ENCODE peak calls at places on chromosomes 11 and 22, in six cellular contexts. Q is HFFc6, X is foreskin fibroblast, H is H1, Z is neural progenitor cell, E is Kasumi-1. O is an unnamed sample.

GRCh38 chr22:24156146-24156914 is 25.0 kb upstream of the SUSD2 start:
- DNase-seq in Q (no peak), Z (peak; percentile 71), E (peak; percentile 47), H (peak; percentile 54), X (peak; percentile 77), O (no peak)

GRCh38 chr11:12834166-12834565 is 159.9 kb downstream of the TEAD1 start:
- DNase-seq in Q (no peak), E (no peak), Z (no peak), H (no peak), X (no peak), O (no peak)

GRCh38 chr22:19129871-19130270 is 1.2 kb upstream of the TSSK2 start:
- DNase-seq in E (no peak), Q (no peak), Z (no peak), X (no peak), H (no peak), O (no peak)

GRCh38 chr11:1746516-1746931 is 3.9 kb downstream of the IFITM10 start:
- DNase-seq in Q (no peak), H (no peak), E (no peak), Z (no peak), X (no peak), O (no peak)

GRCh38 chr22:26487996-26488395 is 4.3 kb downstream of the SRRD start:
- DNase-seq in Z (no peak), X (no peak), H (no peak), E (no peak), Q (no peak), O (no peak)

GRCh38 chr22:43109511-43109910 is 1.0 kb upstream of the BIK start:
- DNase-seq in E (no peak), Z (no peak), X (no peak), H (no peak), Q (no peak), O (no peak)

GRCh38 chr11:113184498-113184897 is 129.9 kb upstream of the TTC12 start:
- DNase-seq in H (no peak), Q (peak; percentile 73), X (peak; percentile 95), Z (no peak), E (no peak), O (peak; percentile 86)

GRCh38 chr22:42461511-42461910 is 29.3 kb upstream of the NFAM1 start:
- DNase-seq in Q (no peak), Z (peak; percentile 58), X (no peak), E (no peak), H (no peak), O (no peak)

GRCh38 chr11:62804310-62805043 is 763 bp downstream of the NXF1 start:
- DNase-seq in X (peak; percentile 60), Q (peak; percentile 34), E (peak; percentile 38), Z (no peak), H (no peak), O (no peak)

O was measured in HS-5.